ENCODE peak calls at places on chromosome X, in six cellular contexts. One of them, this sample, is unnamed. For H3K4me1, the result is how much of the 10 kb centered on the place peaks cover.

GRCh38 chrX:112368371-112368770 is 285.8 kb upstream of the TRPC5 start:
- DNase-seq in MM.1S: no peak
- DNase-seq in heart right ventricle: no peak
- DNase-seq in BE2C: no peak
- DNase-seq in CD8-positive, alpha-beta memory T cell: no peak
- DNase-seq in effector memory CD4-positive, alpha-beta T cell: no peak
- DNase-seq in this sample: no peak

GRCh38 chrX:29257516-29257915 is 670.3 kb downstream of the IL1RAPL1 start:
- DNase-seq in heart right ventricle: no peak
- DNase-seq in effector memory CD4-positive, alpha-beta T cell: no peak
- DNase-seq in CD8-positive, alpha-beta memory T cell: no peak
- DNase-seq in MM.1S: no peak
- DNase-seq in BE2C: no peak
- DNase-seq in this sample: no peak

GRCh38 chrX:148905376-148905775 is 405.0 kb downstream of the AFF2 start:
- DNase-seq in BE2C: no peak
- DNase-seq in effector memory CD4-positive, alpha-beta T cell: no peak
- DNase-seq in CD8-positive, alpha-beta memory T cell: no peak
- DNase-seq in MM.1S: no peak
- DNase-seq in heart right ventricle: no peak
- DNase-seq in this sample: no peak

GRCh38 chrX:115023139-115023538 is 5.7 kb upstream of the IL13RA2 start:
- DNase-seq in MM.1S: no peak
- DNase-seq in CD8-positive, alpha-beta memory T cell: no peak
- DNase-seq in effector memory CD4-positive, alpha-beta T cell: no peak
- DNase-seq in BE2C: peak
- DNase-seq in heart right ventricle: no peak
- DNase-seq in this sample: no peak

GRCh38 chrX:134235236-134235635 is 1.7 kb upstream of the CCDC160 start:
- DNase-seq in effector memory CD4-positive, alpha-beta T cell: no peak
- DNase-seq in heart right ventricle: no peak
- DNase-seq in BE2C: no peak
- DNase-seq in CD8-positive, alpha-beta memory T cell: no peak
- DNase-seq in MM.1S: no peak
- DNase-seq in this sample: no peak

GRCh38 chrX:48676893-48677270 is 6.7 kb upstream of the WAS start:
- DNase-seq in BE2C: no peak
- DNase-seq in effector memory CD4-positive, alpha-beta T cell: no peak
- DNase-seq in heart right ventricle: no peak
- DNase-seq in MM.1S: peak
- DNase-seq in CD8-positive, alpha-beta memory T cell: peak
- DNase-seq in this sample: no peak

GRCh38 chrX:11557120-11557519 is 108.6 kb downstream of the ARHGAP6 start:
- DNase-seq in CD8-positive, alpha-beta memory T cell: no peak
- DNase-seq in heart right ventricle: no peak
- DNase-seq in MM.1S: no peak
- DNase-seq in BE2C: no peak
- DNase-seq in effector memory CD4-positive, alpha-beta T cell: no peak
- DNase-seq in this sample: no peak

GRCh38 chrX:134718329-134719317 is 60.4 kb upstream of the PLAC1 start:
- DNase-seq in CD8-positive, alpha-beta memory T cell: no peak
- DNase-seq in MM.1S: peak
- DNase-seq in BE2C: peak
- DNase-seq in heart right ventricle: peak
- DNase-seq in effector memory CD4-positive, alpha-beta T cell: no peak
- DNase-seq in this sample: peak

GRCh38 chrX:153882086-153882498 is 3.9 kb downstream of the L1CAM start:
- DNase-seq in effector memory CD4-positive, alpha-beta T cell: no peak
- DNase-seq in heart right ventricle: no peak
- DNase-seq in BE2C: peak
- DNase-seq in CD8-positive, alpha-beta memory T cell: no peak
- DNase-seq in MM.1S: no peak
- DNase-seq in this sample: peak
- H3K4me1 ChIP-seq in effector memory CD4-positive, alpha-beta T cell: under half
- H3K4me1 ChIP-seq in heart right ventricle: under half
- H3K4me1 ChIP-seq in BE2C: under half
- H3K4me1 ChIP-seq in CD8-positive, alpha-beta memory T cell: under half
- H3K4me1 ChIP-seq in MM.1S: under half
- H3K4me1 ChIP-seq in this sample: under half

GRCh38 chrX:40146471-40147398 is 49.0 kb upstream of the BCOR start:
- DNase-seq in BE2C: peak
- DNase-seq in heart right ventricle: no peak
- DNase-seq in CD8-positive, alpha-beta memory T cell: peak
- DNase-seq in effector memory CD4-positive, alpha-beta T cell: no peak
- DNase-seq in MM.1S: no peak
- DNase-seq in this sample: no peak

GRCh38 chrX:40148439-40149285 is 50.9 kb upstream of the BCOR start:
- DNase-seq in heart right ventricle: no peak
- DNase-seq in effector memory CD4-positive, alpha-beta T cell: no peak
- DNase-seq in BE2C: no peak
- DNase-seq in MM.1S: no peak
- DNase-seq in CD8-positive, alpha-beta memory T cell: no peak
- DNase-seq in this sample: no peak

GRCh38 chrX:40147399-40148188 is 49.8 kb upstream of the BCOR start:
- DNase-seq in BE2C: no peak
- DNase-seq in heart right ventricle: no peak
- DNase-seq in MM.1S: no peak
- DNase-seq in CD8-positive, alpha-beta memory T cell: no peak
- DNase-seq in effector memory CD4-positive, alpha-beta T cell: no peak
- DNase-seq in this sample: no peak

GRCh38 chrX:40149286-40150175 is 51.8 kb upstream of the BCOR start:
- DNase-seq in CD8-positive, alpha-beta memory T cell: no peak
- DNase-seq in effector memory CD4-positive, alpha-beta T cell: no peak
- DNase-seq in heart right ventricle: no peak
- DNase-seq in MM.1S: no peak
- DNase-seq in BE2C: no peak
- DNase-seq in this sample: no peak

GRCh38 chrX:40148189-40148438 is 50.4 kb upstream of the BCOR start:
- DNase-seq in MM.1S: no peak
- DNase-seq in heart right ventricle: no peak
- DNase-seq in BE2C: no peak
- DNase-seq in CD8-positive, alpha-beta memory T cell: no peak
- DNase-seq in effector memory CD4-positive, alpha-beta T cell: no peak
- DNase-seq in this sample: no peak
- H3K4me1 ChIP-seq in MM.1S: under half
- H3K4me1 ChIP-seq in heart right ventricle: under half
- H3K4me1 ChIP-seq in BE2C: under half
- H3K4me1 ChIP-seq in CD8-positive, alpha-beta memory T cell: under half
- H3K4me1 ChIP-seq in effector memory CD4-positive, alpha-beta T cell: under half
- H3K4me1 ChIP-seq in this sample: under half

GRCh38 chrX:13863326-13863725 is 46.4 kb upstream of the GPM6B start:
- DNase-seq in effector memory CD4-positive, alpha-beta T cell: no peak
- DNase-seq in CD8-positive, alpha-beta memory T cell: no peak
- DNase-seq in MM.1S: no peak
- DNase-seq in heart right ventricle: no peak
- DNase-seq in BE2C: no peak
- DNase-seq in this sample: no peak
- H3K4me1 ChIP-seq in effector memory CD4-positive, alpha-beta T cell: under half
- H3K4me1 ChIP-seq in CD8-positive, alpha-beta memory T cell: under half
- H3K4me1 ChIP-seq in MM.1S: under half
- H3K4me1 ChIP-seq in heart right ventricle: under half
- H3K4me1 ChIP-seq in BE2C: under half
- H3K4me1 ChIP-seq in this sample: under half

DNA sequence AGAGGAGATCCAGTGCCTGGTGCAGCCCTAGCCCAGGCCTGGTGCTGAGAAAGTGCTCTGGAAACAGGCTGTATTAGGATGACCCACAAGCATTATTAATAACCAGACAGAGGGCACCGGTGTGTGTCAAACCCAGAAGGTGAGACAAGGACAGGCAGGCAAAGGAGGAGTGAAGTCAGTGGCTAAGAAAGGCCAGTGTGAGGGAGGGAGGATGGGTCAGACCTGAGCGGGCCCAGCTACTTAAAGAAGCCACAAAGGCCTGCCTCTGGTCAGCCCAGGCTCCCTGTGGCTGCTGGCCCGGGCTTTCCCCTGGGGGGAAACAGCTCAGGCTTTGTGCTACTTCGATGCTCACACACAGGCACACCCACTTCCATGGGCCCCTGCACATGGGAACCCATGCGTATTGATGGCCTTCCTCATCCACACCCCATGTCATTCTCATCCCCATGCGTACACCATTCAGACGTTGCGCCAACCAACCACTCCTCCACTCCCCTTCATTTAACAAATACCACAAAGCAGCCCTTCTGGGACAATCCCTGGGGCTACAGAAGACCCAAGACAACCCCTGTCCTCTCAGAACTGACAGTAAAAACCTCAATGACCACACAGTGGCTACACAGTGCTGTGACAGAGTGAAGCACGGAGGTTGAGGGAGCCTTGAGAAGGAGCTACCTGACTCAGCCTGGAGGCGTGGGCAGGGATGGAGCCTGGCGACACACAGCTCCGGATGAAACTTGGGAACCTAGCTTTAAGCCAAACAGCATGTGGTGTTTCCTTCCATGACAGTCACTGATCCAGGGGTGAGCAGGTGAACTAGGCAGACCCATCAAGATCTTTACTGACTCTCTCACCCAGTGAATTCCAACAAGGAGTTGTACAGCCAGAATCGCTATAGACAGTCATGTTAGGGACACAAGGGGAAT is 24.9 kb upstream of the MTM1 start:
- DNase-seq in MM.1S: no peak
- DNase-seq in heart right ventricle: no peak
- DNase-seq in BE2C: no peak
- DNase-seq in effector memory CD4-positive, alpha-beta T cell: no peak
- DNase-seq in CD8-positive, alpha-beta memory T cell: no peak
- DNase-seq in this sample: no peak
- H3K4me1 ChIP-seq in MM.1S: under half
- H3K4me1 ChIP-seq in heart right ventricle: under half
- H3K4me1 ChIP-seq in BE2C: under half
- H3K4me1 ChIP-seq in effector memory CD4-positive, alpha-beta T cell: under half
- H3K4me1 ChIP-seq in CD8-positive, alpha-beta memory T cell: under half
- H3K4me1 ChIP-seq in this sample: under half

GRCh38 chrX:54866606-54867005 is 54.0 kb upstream of the TRO start:
- DNase-seq in MM.1S: no peak
- DNase-seq in BE2C: no peak
- DNase-seq in effector memory CD4-positive, alpha-beta T cell: no peak
- DNase-seq in heart right ventricle: no peak
- DNase-seq in CD8-positive, alpha-beta memory T cell: no peak
- DNase-seq in this sample: no peak

DNA sequence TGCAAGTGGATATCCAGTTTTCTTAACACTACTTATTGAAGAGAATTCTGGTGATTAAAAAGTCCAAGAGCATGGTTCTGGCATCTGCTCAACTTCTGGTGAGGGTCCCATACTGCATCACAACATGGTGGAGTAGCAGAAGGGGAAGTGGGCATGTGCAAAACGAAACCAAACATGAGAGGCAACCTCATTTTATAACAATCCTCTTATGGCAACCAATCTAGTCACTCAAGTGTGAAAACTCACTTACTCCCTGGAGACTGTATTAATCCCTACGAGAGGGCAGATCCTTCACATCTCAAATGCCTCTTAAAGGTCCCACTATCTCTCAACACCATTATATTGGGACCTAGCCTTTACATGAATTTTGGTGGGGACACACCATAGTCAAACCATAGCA is 55.4 kb upstream of the TRO start:
- DNase-seq in effector memory CD4-positive, alpha-beta T cell: no peak
- DNase-seq in MM.1S: no peak
- DNase-seq in BE2C: no peak
- DNase-seq in heart right ventricle: no peak
- DNase-seq in CD8-positive, alpha-beta memory T cell: no peak
- DNase-seq in this sample: no peak
- H3K4me1 ChIP-seq in effector memory CD4-positive, alpha-beta T cell: under half
- H3K4me1 ChIP-seq in MM.1S: under half
- H3K4me1 ChIP-seq in BE2C: under half
- H3K4me1 ChIP-seq in heart right ventricle: under half
- H3K4me1 ChIP-seq in CD8-positive, alpha-beta memory T cell: under half
- H3K4me1 ChIP-seq in this sample: under half

DNA sequence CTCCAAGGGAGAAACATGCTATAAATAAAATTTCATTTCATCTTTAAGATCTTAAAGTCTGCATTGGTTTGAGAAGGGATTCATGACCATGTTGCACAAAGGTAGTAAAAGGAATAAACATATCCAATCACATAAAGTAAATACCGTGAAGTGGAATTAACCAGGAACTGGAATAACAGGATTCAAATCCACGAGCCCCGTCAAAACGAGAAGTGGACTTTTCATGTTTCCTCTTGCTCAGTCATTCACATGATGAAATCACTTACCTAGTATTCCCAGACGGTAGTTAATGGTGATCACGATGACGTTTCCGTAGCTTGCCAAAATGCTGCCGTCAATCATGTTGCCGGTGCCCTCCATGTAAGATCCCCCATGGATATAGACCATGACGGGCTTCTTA is 199.7 kb downstream of the NLGN4X start:
- DNase-seq in BE2C: no peak
- DNase-seq in MM.1S: no peak
- DNase-seq in effector memory CD4-positive, alpha-beta T cell: no peak
- DNase-seq in CD8-positive, alpha-beta memory T cell: no peak
- DNase-seq in heart right ventricle: no peak
- DNase-seq in this sample: no peak
- H3K4me1 ChIP-seq in BE2C: under half
- H3K4me1 ChIP-seq in MM.1S: under half
- H3K4me1 ChIP-seq in effector memory CD4-positive, alpha-beta T cell: under half
- H3K4me1 ChIP-seq in CD8-positive, alpha-beta memory T cell: under half
- H3K4me1 ChIP-seq in heart right ventricle: under half
- H3K4me1 ChIP-seq in this sample: under half

DNA sequence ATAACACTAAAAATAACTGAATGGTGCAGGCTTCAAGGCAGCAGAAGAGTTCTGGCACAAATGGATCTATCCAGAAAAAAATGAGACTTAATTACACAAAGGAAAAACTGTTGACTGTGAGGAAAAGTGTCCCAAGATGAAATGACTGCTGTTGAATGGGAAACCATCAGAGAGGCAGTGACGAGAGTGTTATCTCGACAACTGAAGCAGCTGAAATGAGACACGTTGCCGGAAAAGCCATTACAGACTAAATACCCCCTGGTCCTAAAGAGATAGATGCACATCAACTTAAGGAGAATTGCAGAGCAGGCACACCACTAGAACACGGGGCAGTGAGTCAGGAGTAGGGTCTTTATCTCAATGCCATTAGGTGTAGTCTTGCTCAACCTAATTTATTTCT is 277.8 kb downstream of the DMD start:
- DNase-seq in MM.1S: no peak
- DNase-seq in BE2C: peak
- DNase-seq in CD8-positive, alpha-beta memory T cell: no peak
- DNase-seq in heart right ventricle: no peak
- DNase-seq in effector memory CD4-positive, alpha-beta T cell: no peak
- DNase-seq in this sample: no peak
- H3K4me1 ChIP-seq in MM.1S: under half
- H3K4me1 ChIP-seq in BE2C: under half
- H3K4me1 ChIP-seq in CD8-positive, alpha-beta memory T cell: under half
- H3K4me1 ChIP-seq in heart right ventricle: under half
- H3K4me1 ChIP-seq in effector memory CD4-positive, alpha-beta T cell: under half
- H3K4me1 ChIP-seq in this sample: under half

This sample was measured in RWPE2.